ENCODE peak calls at places on chromosomes 1 and 21, in four cellular contexts. B is GM12878, C is K562, Z is HepG2. G is an unnamed sample.

GRCh38 chr1:224203243-224204016 is 20.4 kb downstream of the DEGS1 start:
- DNase-seq in Z (no peak), C (no peak), B (peak; percentile 70), G (peak; percentile 40)

GRCh38 chr1:162193815-162194214 is 124.3 kb downstream of the NOS1AP start:
- DNase-seq in C (no peak), B (no peak), Z (no peak), G (no peak)

GRCh38 chr1:150235436-150235851 is 468 bp downstream of the ANP32E start:
- DNase-seq in B (no peak), Z (no peak), C (peak; percentile 51), G (peak; percentile 64)

GRCh38 chr1:57957576-57957975 is 533.7 kb upstream of the DAB1 start:
- DNase-seq in Z (no peak), B (no peak), C (no peak), G (no peak)

GRCh38 chr21:33427051-33427450 is 23.8 kb downstream of the IFNGR2 start:
- DNase-seq in C (no peak), B (no peak), Z (no peak), G (no peak)

GRCh38 chr1:85328713-85329376 is 52.4 kb upstream of the BCL10 start:
- DNase-seq in B (no peak), C (no peak), Z (peak; percentile 97), G (no peak)

GRCh38 chr21:40404319-40404906 is 442.5 kb downstream of the DSCAM start:
- DNase-seq in C (no peak), B (no peak), Z (no peak), G (no peak)

GRCh38 chr1:152188673-152189591 is 29.9 kb upstream of the RPTN start:
- DNase-seq in Z (peak; percentile 11), B (no peak), C (peak; percentile 58), G (peak; percentile 38)

GRCh38 chr1:217660353-217661062 is 29.4 kb downstream of the SPATA17 start:
- DNase-seq in C (no peak), B (no peak), Z (peak; percentile 8), G (peak; percentile 18)

GRCh38 chr1:244191581-244191980 is 140.5 kb downstream of the ZBTB18 start:
- DNase-seq in C (no peak), Z (no peak), B (no peak), G (no peak)

GRCh38 chr1:207025144-207025880 is 7.2 kb downstream of the C1orf116 start:
- DNase-seq in B (no peak), C (no peak), Z (peak; percentile 89), G (no peak)

GRCh38 chr1:207027221-207027777 is 5.3 kb downstream of the C1orf116 start:
- DNase-seq in B (no peak), C (no peak), Z (no peak), G (no peak)

GRCh38 chr1:207024202-207025143 is 8.1 kb downstream of the C1orf116 start:
- DNase-seq in B (no peak), C (peak; percentile 96), Z (no peak), G (no peak)

GRCh38 chr1:207027921-207028320 is 4.6 kb downstream of the C1orf116 start:
- DNase-seq in B (no peak), Z (no peak), C (no peak), G (no peak)

GRCh38 chr1:207026177-207026576 is 6.4 kb downstream of the C1orf116 start:
- DNase-seq in B (no peak), Z (no peak), C (no peak), G (no peak)
- TF ChIP-seq SMC3 in B (no peak), Z (no peak), C (no peak), G (no peak)

GRCh38 chr1:22601610-22602009 is 34.8 kb upstream of the C1QA start:
- DNase-seq in C (no peak), Z (no peak), B (no peak), G (no peak)
- TF ChIP-seq YY1 in C (no peak), Z (no peak), B (no peak), G (no peak)

GRCh38 chr1:35080171-35080854 is 1.1 kb downstream of the ZMYM1 start:
- DNase-seq in B (no peak), Z (no peak), C (no peak), G (no peak)

DNA sequence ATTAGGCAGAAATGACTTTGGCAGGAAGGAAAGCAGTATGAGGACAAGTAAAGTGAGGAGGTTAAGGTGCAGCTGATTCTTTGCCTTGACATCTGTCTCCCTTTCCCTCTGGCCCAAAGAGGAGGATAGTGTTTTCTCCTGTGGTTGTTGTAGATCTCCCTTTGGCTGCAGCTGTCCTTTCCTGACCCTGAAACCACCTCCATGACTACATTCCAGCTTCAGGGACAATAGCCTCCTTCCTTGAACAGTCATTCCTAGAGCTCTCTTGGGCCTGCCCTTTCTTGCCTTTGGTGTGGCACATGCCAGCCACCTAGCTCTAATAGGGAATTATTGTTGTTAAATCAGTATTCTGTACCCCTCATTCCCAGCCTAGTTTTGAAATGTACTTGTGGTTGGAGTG is 6.2 kb downstream of the ZMYM1 start:
- DNase-seq in C (no peak), B (no peak), Z (no peak), G (no peak)
- TF ChIP-seq SMC3 in C (no peak), B (no peak), Z (no peak), G (no peak)

DNA sequence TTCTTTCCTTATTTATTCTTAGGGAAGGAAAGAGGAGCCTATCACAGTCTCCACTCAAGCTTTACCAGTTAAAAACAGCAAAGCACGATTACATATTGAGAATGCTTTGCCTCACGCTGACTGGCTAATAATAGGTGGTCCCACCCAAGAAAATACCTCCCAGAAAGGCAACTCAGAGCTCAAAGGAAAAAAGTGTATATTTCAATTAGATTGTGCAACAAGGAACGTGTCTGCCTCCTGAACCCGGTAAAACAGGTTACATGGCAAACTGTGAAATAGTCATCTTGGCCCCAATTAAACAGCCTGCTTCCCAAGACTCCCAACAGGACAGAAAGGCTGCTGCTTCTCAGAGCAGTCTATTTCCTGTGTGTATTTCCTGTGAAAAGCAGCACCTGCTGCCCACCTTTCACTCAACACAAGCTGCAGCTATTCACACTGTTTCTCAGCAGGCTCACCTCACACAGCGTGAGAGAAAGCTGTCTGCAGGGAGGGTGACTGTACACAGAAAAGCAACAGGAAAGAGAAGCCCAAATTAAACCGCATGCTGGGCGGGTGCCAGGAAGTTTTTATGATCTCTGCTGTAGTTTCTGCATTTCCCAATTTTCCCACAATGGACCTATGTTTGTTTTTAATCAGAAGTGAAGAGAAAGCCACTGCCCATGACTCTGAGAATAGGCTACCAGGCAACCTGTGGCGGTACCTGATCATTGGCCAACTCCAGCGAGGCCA is 44.0 kb downstream of the URB1 start:
- DNase-seq in C (no peak), Z (no peak), B (no peak), G (no peak)
- TF ChIP-seq YY1 in C (no peak), Z (no peak), B (no peak), G (no peak)

GRCh38 chr1:43978551-43979260 is at the start of gene B4GALT2:
- DNase-seq in Z (peak; percentile 50), B (no peak), C (peak; percentile 91), G (peak; percentile 94)
- TF ChIP-seq SMC3 in Z (no peak), B (no peak), C (no peak), G (no peak)

GRCh38 chr1:222896630-222897526 is 82.0 kb downstream of the DISP1 start:
- DNase-seq in Z (no peak), C (no peak), B (no peak), G (no peak)

GRCh38 chr1:222893255-222893654 is 78.4 kb downstream of the DISP1 start:
- DNase-seq in Z (no peak), C (no peak), B (no peak), G (no peak)

GRCh38 chr1:222897527-222898190 is 82.8 kb downstream of the DISP1 start:
- DNase-seq in Z (no peak), C (no peak), B (no peak), G (no peak)

GRCh38 chr1:222894331-222894730 is 79.5 kb downstream of the DISP1 start:
- DNase-seq in C (no peak), Z (peak; percentile 11), B (no peak), G (no peak)

GRCh38 chr1:222898191-222898527 is 83.3 kb downstream of the DISP1 start:
- DNase-seq in C (no peak), Z (no peak), B (no peak), G (no peak)
- TF ChIP-seq YY1 in C (no peak), Z (no peak), B (no peak), G (no peak)